ENCODE peak calls at places on chromosome 2, in six cellular contexts. E is fibroblast of lung, B is tibial nerve, T is right lobe of liver, D is AG04449, O is ovary. W is an unnamed sample.

GRCh38 chr2:155815851-155816250 is 516.7 kb downstream of the NR4A2 start:
- DNase-seq in E (peak; percentile 6), B (no peak), T (no peak), D (no peak), O (no peak), W (peak; percentile 45)

GRCh38 chr2:47078541-47079482 is 76.3 kb downstream of the STPG4 start:
- DNase-seq in E (no peak), B (no peak), T (no peak), D (no peak), O (peak; percentile 8), W (no peak)

GRCh38 chr2:107570876-107571275 is 255.8 kb upstream of the RGPD4 start:
- DNase-seq in E (no peak), B (no peak), T (no peak), D (no peak), O (no peak), W (no peak)

GRCh38 chr2:67997528-67998267 is 65.1 kb downstream of the C1D start:
- DNase-seq in E (peak; percentile 79), B (no peak), T (no peak), D (no peak), O (no peak), W (no peak)

GRCh38 chr2:60550151-60550983 is 3.1 kb downstream of the BCL11A start:
- DNase-seq in E (peak; percentile 85), B (peak; percentile 27), T (peak; percentile 68), D (peak; percentile 47), O (peak; percentile 53), W (peak; percentile 86)

GRCh38 chr2:284896-285492 is 2.9 kb downstream of the ALKAL2 start:
- DNase-seq in E (peak; percentile 49), B (no peak), T (no peak), D (no peak), O (no peak), W (no peak)

GRCh38 chr2:129443235-129443884 is 536.1 kb upstream of the RAB6C start:
- DNase-seq in E (no peak), B (no peak), T (no peak), D (no peak), O (no peak), W (peak; percentile 56)

GRCh38 chr2:236627846-236628245 is 58.2 kb downstream of the ACKR3 start:
- DNase-seq in E (no peak), B (no peak), T (no peak), D (no peak), O (no peak), W (no peak)

GRCh38 chr2:240424341-240425235 is 10.9 kb upstream of the GPC1 start:
- DNase-seq in E (no peak), B (no peak), T (peak; percentile 13), D (no peak), O (peak; percentile 15), W (no peak)

GRCh38 chr2:238391042-238391441 is 35.7 kb upstream of the ASB1 start:
- DNase-seq in E (no peak), B (no peak), T (no peak), D (no peak), O (no peak), W (no peak)

GRCh38 chr2:53768233-53768542 is 584 bp downstream of the CHAC2 start:
- DNase-seq in E (peak; percentile 58), B (no peak), T (no peak), D (no peak), O (peak; percentile 52), W (peak; percentile 57)

GRCh38 chr2:231002641-231003040 is 6.7 kb downstream of the SPATA3 start:
- DNase-seq in E (no peak), B (no peak), T (no peak), D (no peak), O (no peak), W (no peak)

DNA sequence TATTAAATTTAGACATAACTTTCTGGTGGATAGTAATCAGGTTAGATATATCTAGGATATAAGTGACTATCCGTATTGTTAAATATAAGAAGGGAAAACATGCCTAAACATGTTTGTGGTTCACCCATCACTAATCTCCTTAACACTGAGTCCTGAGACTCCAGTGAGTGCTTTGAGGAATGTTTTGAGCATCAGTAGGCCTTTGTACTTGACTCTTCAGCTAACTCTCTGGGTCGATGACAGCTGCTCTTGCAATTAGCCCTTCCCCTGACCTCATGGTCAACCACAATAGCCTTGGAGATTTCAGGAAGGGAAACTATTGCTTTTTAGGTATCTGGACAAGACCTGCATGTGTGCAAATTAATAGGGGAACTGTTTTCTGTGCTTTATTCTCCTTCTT is 716.8 kb downstream of the EPHA4 start:
- DNase-seq in E (peak; percentile 84), B (no peak), T (no peak), D (no peak), O (no peak), W (no peak)
- H3K4me3 ChIP-seq in E (no peak overlapping the region), B (no peak overlapping the region), T (no peak overlapping the region), D (no peak overlapping the region), O (no peak overlapping the region), W (no peak overlapping the region)

GRCh38 chr2:43343573-43344304 is 117.3 kb upstream of the ZFP36L2 start:
- DNase-seq in E (peak; percentile 95), B (peak; percentile 88), T (peak; percentile 54), D (peak; percentile 83), O (peak; percentile 75), W (no peak)

GRCh38 chr2:43340945-43341356 is 114.5 kb upstream of the ZFP36L2 start:
- DNase-seq in E (peak; percentile 84), B (no peak), T (no peak), D (no peak), O (no peak), W (no peak)

GRCh38 chr2:43341959-43342757 is 115.8 kb upstream of the ZFP36L2 start:
- DNase-seq in E (no peak), B (no peak), T (no peak), D (no peak), O (no peak), W (no peak)

GRCh38 chr2:43344911-43345373 is 118.5 kb upstream of the ZFP36L2 start:
- DNase-seq in E (no peak), B (no peak), T (no peak), D (no peak), O (no peak), W (no peak)

DNA sequence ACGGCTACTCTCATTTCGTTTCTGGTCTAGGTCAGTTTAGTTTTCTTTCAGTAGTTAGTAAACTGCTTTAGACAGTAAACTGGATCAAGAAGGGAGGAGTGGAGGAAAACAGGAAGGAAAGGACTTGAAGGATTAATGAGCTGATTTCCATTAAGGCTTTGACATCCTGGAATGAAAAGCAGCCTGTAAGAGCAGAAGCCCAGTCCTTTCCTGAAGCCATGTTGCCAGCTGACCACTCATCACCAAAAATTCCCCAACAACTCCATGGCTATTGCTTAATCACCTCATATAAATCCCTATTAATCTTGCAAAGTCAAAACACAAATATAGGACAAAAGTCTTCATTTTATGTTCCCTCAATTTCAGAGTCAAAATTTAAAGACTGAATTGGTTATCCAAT is 113.7 kb upstream of the ZFP36L2 start:
- DNase-seq in E (peak; percentile 82), B (no peak), T (no peak), D (no peak), O (no peak), W (no peak)
- H3K4me3 ChIP-seq in E (no peak overlapping the region), B (no peak overlapping the region), T (no peak overlapping the region), D (no peak overlapping the region), O (no peak overlapping the region), W (no peak overlapping the region)

GRCh38 chr2:21067863-21068537 is 24.1 kb upstream of the APOB start:
- DNase-seq in E (no peak), B (no peak), T (no peak), D (no peak), O (no peak), W (no peak)
- H3K4me3 ChIP-seq in E (no peak overlapping the region), B (no peak overlapping the region), T (no peak overlapping the region), D (no peak overlapping the region), O (no peak overlapping the region), W (no peak overlapping the region)

DNA sequence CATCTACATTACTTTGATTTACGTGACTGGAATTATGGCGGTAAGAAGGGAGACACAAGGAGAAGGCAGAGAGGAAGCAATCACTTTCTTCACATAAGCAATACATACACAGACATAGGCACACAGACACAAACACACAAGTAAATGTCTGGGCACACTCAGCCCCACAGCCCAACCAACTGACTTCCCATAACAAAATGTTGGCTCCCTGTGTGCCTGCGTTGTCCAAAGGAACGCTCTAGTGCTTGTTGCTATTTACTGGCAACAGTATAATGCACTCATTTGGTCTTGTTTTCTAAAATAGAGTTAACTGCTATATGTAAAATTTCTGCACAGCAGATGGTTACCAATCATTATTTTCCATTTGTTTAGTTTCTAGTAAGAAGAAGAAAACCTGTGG is 16.5 kb downstream of the FIGN start:
- DNase-seq in E (no peak), B (no peak), T (no peak), D (no peak), O (no peak), W (no peak)
- H3K4me3 ChIP-seq in E (no peak overlapping the region), B (no peak overlapping the region), T (no peak overlapping the region), D (no peak overlapping the region), O (no peak overlapping the region), W (no peak overlapping the region)

DNA sequence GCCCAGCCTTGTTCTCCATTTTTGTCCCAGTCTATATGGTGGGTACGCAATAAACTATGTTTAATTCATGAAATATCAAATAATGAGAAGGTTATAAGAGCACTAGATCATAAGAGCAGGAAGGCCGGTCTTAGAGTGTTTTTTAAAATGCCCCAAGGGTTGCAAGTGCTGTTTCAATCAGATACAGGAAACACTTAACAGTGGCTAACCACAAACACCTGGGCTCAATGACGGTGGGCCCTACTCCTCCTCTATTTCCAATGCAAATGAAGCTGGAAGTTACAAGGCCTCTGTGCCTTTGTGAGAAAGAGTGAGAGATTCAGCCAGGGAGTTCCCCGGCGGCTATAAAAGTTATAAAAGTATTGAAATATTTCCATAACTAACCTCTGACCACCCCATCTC is 18.9 kb upstream of the WDR33 start:
- DNase-seq in E (peak; percentile 50), B (no peak), T (no peak), D (no peak), O (no peak), W (peak; percentile 93)
- H3K4me3 ChIP-seq in E (no peak overlapping the region), B (no peak overlapping the region), T (no peak overlapping the region), D (no peak overlapping the region), O (no peak overlapping the region), W (no peak overlapping the region)

DNA sequence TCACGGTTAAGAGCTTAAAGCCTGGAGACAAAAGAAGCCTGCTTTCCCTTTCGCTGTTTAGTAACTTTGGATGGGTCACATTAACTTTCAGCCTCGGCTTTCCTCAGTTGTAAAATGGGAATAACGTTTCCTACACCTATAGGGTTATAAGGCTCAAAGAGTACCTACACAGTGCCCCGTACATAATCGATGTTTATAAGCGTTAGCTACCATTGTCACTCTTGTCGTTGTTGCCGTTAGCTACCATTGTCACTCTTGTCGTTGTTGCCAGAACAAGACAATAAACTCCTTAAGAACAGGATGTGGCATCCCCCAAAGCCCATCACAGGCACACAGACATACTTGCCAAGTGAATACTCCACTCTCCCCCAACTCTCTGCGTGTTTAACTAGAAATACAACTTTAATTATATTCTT is 901 bp upstream of the MFSD6 start:
- DNase-seq in E (no peak), B (no peak), T (no peak), D (no peak), O (no peak), W (peak; percentile 91)
- H3K4me3 ChIP-seq in E (no peak overlapping the region), B (peak overlapping the region; percentile 63), T (peak overlapping the region; percentile 76), D (peak overlapping the region; percentile 58), O (no peak overlapping the region), W (peak overlapping the region; percentile 82)

DNA sequence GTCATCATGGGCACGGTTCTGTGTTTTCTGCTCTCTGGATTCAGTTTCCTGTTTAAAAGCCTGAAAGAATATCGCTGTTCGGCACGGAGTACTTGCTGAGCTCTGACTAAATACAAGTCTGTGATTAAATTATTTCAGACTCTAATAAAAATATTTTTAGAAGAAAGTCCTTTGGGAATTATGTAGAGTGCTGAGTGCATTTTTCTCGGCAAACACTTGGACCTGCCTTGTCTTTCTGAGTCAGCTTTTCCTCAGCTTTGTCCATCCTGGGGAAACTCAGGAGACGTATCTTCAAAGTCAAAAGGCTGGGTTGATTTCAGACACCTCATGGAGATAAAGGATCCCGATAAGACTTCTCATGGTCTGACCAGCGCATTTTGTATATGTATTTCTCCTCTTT is 45.9 kb downstream of the IL1R2 start:
- DNase-seq in E (peak; percentile 66), B (peak; percentile 52), T (no peak), D (no peak), O (no peak), W (no peak)
- H3K4me3 ChIP-seq in E (no peak overlapping the region), B (no peak overlapping the region), T (no peak overlapping the region), D (no peak overlapping the region), O (no peak overlapping the region), W (no peak overlapping the region)

W was measured in Jurkat, Clone E6-1.